ENCODE peak calls at places on chromosomes 4 and X, in four cellular contexts. G is IMR-90, X is HepG2, N is K562. T is an unnamed sample.

GRCh38 chrX:44621088-44621487 is 78.4 kb upstream of the FUNDC1 start:
- DNase-seq in G (no peak), N (no peak), X (no peak), T (no peak)

GRCh38 chr4:78922207-78922606 is 17.0 kb downstream of the PAQR3 start:
- DNase-seq in G (peak), N (no peak), X (no peak), T (no peak)

GRCh38 chr4:122152699-122153328 is 683 bp downstream of the BLTP1 start:
- DNase-seq in G (peak), N (peak), X (peak), T (no peak)

GRCh38 chr4:181085584-181085983 is 1157.6 kb upstream of the TENM3 start:
- DNase-seq in N (no peak), X (no peak), G (no peak), T (no peak)

GRCh38 chrX:153981771-153982533 is 9.4 kb downstream of the TMEM187 start:
- DNase-seq in X (no peak), N (no peak), G (no peak), T (no peak)

GRCh38 chr4:53684448-53684847 is 93.2 kb upstream of the LNX1 start:
- DNase-seq in G (no peak), N (no peak), X (no peak), T (no peak)

GRCh38 chrX:17052776-17053175 is 106.3 kb downstream of the REPS2 start:
- DNase-seq in X (no peak), N (no peak), G (no peak), T (no peak)

GRCh38 chr4:164384416-164384815 is 369.5 kb upstream of the SMIM31 start:
- DNase-seq in X (no peak), G (no peak), N (no peak), T (no peak)

GRCh38 chr4:26815686-26816085 is 45.0 kb upstream of the STIM2 start:
- DNase-seq in X (no peak), G (no peak), N (no peak), T (no peak)

GRCh38 chr4:20251796-20252655 is at the start of gene SLIT2:
- DNase-seq in N (peak), X (peak), G (peak), T (no peak)

GRCh38 chr4:40915318-40916217 is 165.8 kb downstream of the NSUN7 start:
- DNase-seq in X (no peak), G (peak), N (no peak), T (no peak)

GRCh38 chrX:3678287-3678686 is 35.2 kb downstream of the PRKX start:
- DNase-seq in G (peak), X (no peak), N (no peak), T (no peak)

GRCh38 chr4:68655764-68656444 is 14.5 kb downstream of the UGT2B15 start:
- DNase-seq in X (peak), G (no peak), N (no peak), T (no peak)

GRCh38 chrX:40579880-40580536 is 762 bp upstream of the ATP6AP2 start:
- DNase-seq in G (no peak), X (no peak), N (no peak), T (no peak)

GRCh38 chrX:10450229-10450958 is 170.0 kb downstream of the MID1 start:
- DNase-seq in X (no peak), G (peak), N (no peak), T (no peak)

GRCh38 chrX:125288343-125288742 is 31.3 kb upstream of the TEX13C start:
- DNase-seq in G (no peak), N (no peak), X (no peak), T (no peak)

GRCh38 chr4:77852892-77853495 is 9.6 kb upstream of the MRPL1 start:
- DNase-seq in G (no peak), N (no peak), X (no peak), T (peak)

GRCh38 chr4:185023471-185023870 is 5.2 kb downstream of the HELT start:
- DNase-seq in X (no peak), G (no peak), N (no peak), T (no peak)

GRCh38 chr4:120977435-120977997 is 55.0 kb upstream of the PRDM5 start:
- DNase-seq in X (peak), G (peak), N (no peak), T (no peak)

GRCh38 chr4:2817136-2817535 is 24.3 kb downstream of the SH3BP2 start:
- DNase-seq in N (no peak), X (no peak), G (no peak), T (no peak)

GRCh38 chr4:69308634-69309033 is 28.4 kb downstream of the UGT2B28 start:
- DNase-seq in N (no peak), G (no peak), X (no peak), T (no peak)

GRCh38 chr4:184439856-184440592 is 34.3 kb downstream of the IRF2 start:
- DNase-seq in N (no peak), X (peak), G (peak), T (no peak)

GRCh38 chrX:119605739-119606507 is at the start of gene NKRF:
- DNase-seq in X (peak), N (peak), G (peak), T (peak)

GRCh38 chrX:139882299-139882698 is 50.6 kb downstream of the ATP11C start:
- DNase-seq in N (no peak), G (no peak), X (no peak), T (no peak)

GRCh38 chr4:53273726-53274125 is 92.1 kb downstream of the SCFD2 start:
- DNase-seq in G (peak), N (no peak), X (no peak), T (no peak)

GRCh38 chr4:53943345-53944085 is 120.9 kb downstream of the CHIC2 start:
- DNase-seq in N (no peak), G (peak), X (no peak), T (no peak)

GRCh38 chrX:3659761-3660160 is 53.7 kb downstream of the PRKX start:
- DNase-seq in N (no peak), X (no peak), G (peak), T (no peak)

GRCh38 chr4:120004054-120004453 is 62.6 kb downstream of the MAD2L1 start:
- DNase-seq in N (no peak), X (no peak), G (no peak), T (no peak)

GRCh38 chr4:179536694-179537093 is 2094.5 kb upstream of the AGA start:
- DNase-seq in X (no peak), N (no peak), G (no peak), T (no peak)

GRCh38 chr4:101865501-101866062 is 75.1 kb downstream of the BANK1 start:
- DNase-seq in N (no peak), G (peak), X (peak), T (no peak)

GRCh38 chr4:93994175-93994994 is 165.8 kb downstream of the ATOH1 start:
- DNase-seq in X (no peak), G (no peak), N (no peak), T (no peak)

GRCh38 chrX:115409551-115409950 is 120.0 kb downstream of the LUZP4 start:
- DNase-seq in N (no peak), X (no peak), G (peak), T (no peak)

DNA sequence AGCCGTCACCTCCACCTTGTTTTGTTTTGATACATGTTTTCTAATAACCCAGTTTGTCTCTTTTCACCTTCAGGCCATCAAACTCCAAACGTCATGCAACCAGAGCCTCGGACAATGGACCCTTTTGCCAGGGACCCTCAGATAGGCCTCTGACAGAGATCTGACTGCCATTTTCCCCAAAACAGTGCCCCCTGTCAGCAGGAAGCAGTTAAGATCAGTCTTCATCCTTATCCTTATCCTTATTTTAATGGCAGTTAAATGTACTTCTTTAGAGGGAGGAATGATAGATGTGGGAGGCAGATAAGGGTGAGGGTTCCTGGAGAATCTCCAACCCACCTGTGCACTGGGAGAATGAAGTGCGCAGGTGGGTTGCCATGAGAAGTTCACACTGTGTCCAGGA is 135.7 kb downstream of the ANAPC10 start:
- DNase-seq in N (no peak), G (no peak), X (no peak), T (no peak)
- TF ChIP-seq POLR2A in N (no peak), G (no peak), X (no peak), T (no peak)

GRCh38 chr4:1644906-1645657 is 39.0 kb downstream of the FAM53A start:
- DNase-seq in N (no peak), X (no peak), G (no peak), T (no peak)
- TF ChIP-seq BHLHE40 in N (no peak), X (no peak), G (no peak), T (no peak)

GRCh38 chr4:173666-174314 is 49.5 kb downstream of the ZNF718 start:
- DNase-seq in X (no peak), N (no peak), G (no peak), T (no peak)

GRCh38 chr4:176995-177394 is 52.7 kb downstream of the ZNF718 start:
- DNase-seq in X (no peak), N (no peak), G (no peak), T (no peak)

GRCh38 chr4:175986-176385 is 51.7 kb downstream of the ZNF718 start:
- DNase-seq in X (no peak), N (no peak), G (no peak), T (no peak)
- H2AFZ ChIP-seq in X (no peak), N (no peak), G (no peak), T (no peak)

DNA sequence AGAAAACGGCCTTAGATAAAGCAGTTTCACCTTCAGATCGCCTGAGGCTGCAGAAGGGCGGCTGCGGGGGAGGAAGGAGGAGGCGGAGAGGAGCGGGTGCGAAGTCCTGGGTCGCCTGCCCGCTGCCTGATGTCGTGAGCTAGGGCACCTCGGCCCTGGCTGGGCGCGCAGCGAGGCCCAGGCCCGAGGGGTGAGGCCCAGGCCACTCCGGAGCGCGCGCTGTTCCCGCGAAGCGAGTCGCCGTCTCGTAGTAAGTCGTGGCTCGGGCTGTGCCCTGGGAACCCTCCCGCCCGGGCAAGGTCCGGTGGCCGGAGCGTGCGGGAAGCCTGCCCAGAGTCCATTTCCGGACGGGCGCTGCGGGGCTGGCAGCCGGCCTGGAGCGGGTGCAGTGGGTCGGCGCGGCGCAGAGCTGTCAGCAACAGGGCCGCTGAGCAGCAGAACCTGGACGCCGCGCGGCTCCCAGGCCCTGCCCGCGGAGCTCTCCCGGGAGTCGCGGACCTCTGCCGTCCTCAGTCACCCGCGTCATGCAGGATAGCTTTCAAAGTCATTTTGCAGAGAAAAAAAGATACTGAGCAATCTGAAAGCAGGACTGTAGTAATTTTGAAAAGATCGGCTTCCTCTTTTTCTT is 18.7 kb downstream of the TRIM2 start:
- DNase-seq in X (no peak), N (no peak), G (peak), T (no peak)
- TF ChIP-seq POLR2A in X (no peak), N (no peak), G (no peak), T (peak)

GRCh38 chr4:151045907-151046306 is 30.8 kb upstream of the LRBA start:
- DNase-seq in G (no peak), N (peak), X (peak), T (no peak)
- TF ChIP-seq BHLHE40 in G (no peak), N (no peak), X (no peak), T (no peak)

GRCh38 chr4:153647975-153648374 is 36.1 kb upstream of the TLR2 start:
- DNase-seq in N (no peak), X (no peak), G (no peak), T (no peak)
- H2AFZ ChIP-seq in N (peak), X (no peak), G (no peak), T (no peak)

DNA sequence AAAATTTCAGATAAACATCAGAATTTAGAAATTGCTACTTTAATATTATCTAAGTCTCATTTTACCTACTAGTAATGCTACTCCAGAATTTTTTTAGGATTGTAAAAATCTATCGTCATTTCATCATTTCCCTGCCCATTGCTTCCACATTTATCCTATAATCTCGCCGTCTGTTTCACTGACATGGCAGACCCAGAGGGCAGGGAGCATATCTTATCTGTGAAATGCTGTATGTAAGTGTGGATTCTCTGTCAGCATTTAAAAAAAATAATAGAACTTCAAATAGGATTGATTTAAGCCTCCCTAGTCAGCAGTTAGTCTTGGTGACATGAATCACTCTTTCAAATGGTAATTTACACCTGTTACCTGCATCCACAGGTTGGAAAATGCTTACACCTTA is 314.4 kb downstream of the PCDH7 start:
- DNase-seq in X (no peak), N (no peak), G (no peak), T (no peak)
- TF ChIP-seq POLR2A in X (no peak), N (no peak), G (no peak), T (no peak)

DNA sequence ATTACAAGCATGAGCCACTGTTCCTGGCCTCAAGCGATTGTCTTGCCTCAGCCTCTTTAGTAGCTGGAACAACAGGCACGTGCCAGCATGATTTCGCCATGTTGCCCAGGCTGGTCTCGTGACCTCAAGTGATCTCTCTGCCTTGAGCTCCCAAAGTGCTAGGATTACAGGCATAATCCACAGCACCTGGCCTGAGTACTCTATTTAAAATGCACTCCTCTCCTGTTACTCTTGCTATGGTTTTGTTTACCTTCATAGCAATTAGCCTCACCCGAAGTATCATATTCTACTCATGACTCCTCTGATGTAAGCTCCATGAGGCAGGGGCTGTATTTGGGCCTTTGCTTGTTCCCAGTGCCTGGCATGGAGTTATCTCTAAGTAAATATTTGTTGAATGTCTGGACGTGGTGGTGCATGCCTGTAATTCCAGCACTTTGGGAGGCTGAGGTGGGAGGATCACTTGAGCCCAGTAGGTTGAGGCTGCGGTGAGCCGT is 92.5 kb upstream of the SLC34A2 start:
- DNase-seq in N (no peak), X (no peak), G (no peak), T (no peak)
- TF ChIP-seq BHLHE40 in N (no peak), X (no peak), G (no peak), T (peak)